ENCODE peak calls at places on chromosomes 4 and X, in five cellular contexts. One of them, this sample, is unnamed.

GRCh38 chr4:145544998-145545397 is 63.3 kb downstream of the SMAD1 start:
- DNase-seq in pancreas: no peak
- DNase-seq in OCI-LY7: no peak
- DNase-seq in fibroblast of lung: peak
- DNase-seq in upper lobe of right lung: no peak
- DNase-seq in this sample: no peak

GRCh38 chrX:55342533-55343501 is 78.1 kb upstream of the PAGE3 start:
- DNase-seq in fibroblast of lung: no peak
- DNase-seq in upper lobe of right lung: no peak
- DNase-seq in OCI-LY7: peak
- DNase-seq in pancreas: no peak
- DNase-seq in this sample: no peak

GRCh38 chr4:144556636-144557035 is 89.3 kb upstream of the HHIP start:
- DNase-seq in fibroblast of lung: no peak
- DNase-seq in OCI-LY7: no peak
- DNase-seq in pancreas: no peak
- DNase-seq in upper lobe of right lung: no peak
- DNase-seq in this sample: no peak

GRCh38 chr4:6324461-6324998 is 54.9 kb downstream of the WFS1 start:
- DNase-seq in upper lobe of right lung: no peak
- DNase-seq in pancreas: no peak
- DNase-seq in OCI-LY7: no peak
- DNase-seq in fibroblast of lung: no peak
- DNase-seq in this sample: no peak

GRCh38 chr4:55340246-55340645 is 5.8 kb upstream of the SRD5A3 start:
- DNase-seq in upper lobe of right lung: no peak
- DNase-seq in pancreas: no peak
- DNase-seq in fibroblast of lung: no peak
- DNase-seq in OCI-LY7: no peak
- DNase-seq in this sample: no peak

GRCh38 chr4:87042986-87043820 is 108.4 kb downstream of the AFF1 start:
- DNase-seq in pancreas: no peak
- DNase-seq in OCI-LY7: no peak
- DNase-seq in fibroblast of lung: no peak
- DNase-seq in upper lobe of right lung: no peak
- DNase-seq in this sample: no peak

GRCh38 chr4:108793413-108793812 is 30.6 kb upstream of the ETNPPL start:
- DNase-seq in pancreas: no peak
- DNase-seq in upper lobe of right lung: no peak
- DNase-seq in fibroblast of lung: no peak
- DNase-seq in OCI-LY7: no peak
- DNase-seq in this sample: no peak

GRCh38 chrX:101744085-101744484 is 84.4 kb upstream of the ARMCX2 start:
- DNase-seq in OCI-LY7: no peak
- DNase-seq in fibroblast of lung: no peak
- DNase-seq in pancreas: no peak
- DNase-seq in upper lobe of right lung: no peak
- DNase-seq in this sample: no peak

GRCh38 chr4:28973591-28974350 is 1746.4 kb upstream of the PCDH7 start:
- DNase-seq in pancreas: no peak
- DNase-seq in OCI-LY7: no peak
- DNase-seq in fibroblast of lung: peak
- DNase-seq in upper lobe of right lung: no peak
- DNase-seq in this sample: no peak

GRCh38 chr4:44806076-44806475 is 79.7 kb upstream of the GNPDA2 start:
- DNase-seq in pancreas: no peak
- DNase-seq in upper lobe of right lung: no peak
- DNase-seq in fibroblast of lung: no peak
- DNase-seq in OCI-LY7: no peak
- DNase-seq in this sample: no peak

GRCh38 chr4:159281781-159282180 is 178.9 kb downstream of the RAPGEF2 start:
- DNase-seq in pancreas: no peak
- DNase-seq in fibroblast of lung: no peak
- DNase-seq in OCI-LY7: no peak
- DNase-seq in upper lobe of right lung: no peak
- DNase-seq in this sample: no peak

GRCh38 chr4:24226667-24227066 is 336.8 kb upstream of the PPARGC1A start:
- DNase-seq in pancreas: no peak
- DNase-seq in OCI-LY7: no peak
- DNase-seq in fibroblast of lung: peak
- DNase-seq in upper lobe of right lung: no peak
- DNase-seq in this sample: no peak

GRCh38 chr4:149110499-149110898 is 668.3 kb upstream of the NR3C2 start:
- DNase-seq in OCI-LY7: no peak
- DNase-seq in fibroblast of lung: no peak
- DNase-seq in pancreas: no peak
- DNase-seq in upper lobe of right lung: no peak
- DNase-seq in this sample: no peak

GRCh38 chr4:185222598-185222997 is 13.2 kb downstream of the SNX25 start:
- DNase-seq in upper lobe of right lung: no peak
- DNase-seq in OCI-LY7: no peak
- DNase-seq in fibroblast of lung: peak
- DNase-seq in pancreas: no peak
- DNase-seq in this sample: no peak

GRCh38 chr4:69497081-69497480 is 1.4 kb upstream of the UGT2B4 start:
- DNase-seq in upper lobe of right lung: no peak
- DNase-seq in fibroblast of lung: peak
- DNase-seq in OCI-LY7: no peak
- DNase-seq in pancreas: no peak
- DNase-seq in this sample: peak

GRCh38 chr4:84750260-84750955 is 167.5 kb downstream of the CDS1 start:
- DNase-seq in upper lobe of right lung: no peak
- DNase-seq in pancreas: no peak
- DNase-seq in OCI-LY7: peak
- DNase-seq in fibroblast of lung: peak
- DNase-seq in this sample: no peak

GRCh38 chr4:55175779-55176231 is 50.4 kb upstream of the KDR start:
- DNase-seq in upper lobe of right lung: no peak
- DNase-seq in OCI-LY7: no peak
- DNase-seq in pancreas: no peak
- DNase-seq in fibroblast of lung: peak
- DNase-seq in this sample: peak

GRCh38 chr4:183635737-183636136 is 23.2 kb downstream of the RWDD4 start:
- DNase-seq in OCI-LY7: no peak
- DNase-seq in fibroblast of lung: peak
- DNase-seq in upper lobe of right lung: no peak
- DNase-seq in pancreas: no peak
- DNase-seq in this sample: no peak

GRCh38 chr4:26826721-26827120 is 33.9 kb upstream of the STIM2 start:
- DNase-seq in fibroblast of lung: peak
- DNase-seq in upper lobe of right lung: no peak
- DNase-seq in OCI-LY7: peak
- DNase-seq in pancreas: peak
- DNase-seq in this sample: no peak

GRCh38 chr4:184747034-184747830 is 13.3 kb upstream of the CENPU start:
- DNase-seq in upper lobe of right lung: no peak
- DNase-seq in OCI-LY7: no peak
- DNase-seq in fibroblast of lung: no peak
- DNase-seq in pancreas: peak
- DNase-seq in this sample: no peak

GRCh38 chr4:118338518-118338917 is 14.3 kb downstream of the PRSS12 start:
- DNase-seq in fibroblast of lung: no peak
- DNase-seq in upper lobe of right lung: no peak
- DNase-seq in pancreas: no peak
- DNase-seq in OCI-LY7: no peak
- DNase-seq in this sample: no peak

GRCh38 chr4:126687655-126688358 is 945.0 kb upstream of the INTU start:
- DNase-seq in pancreas: no peak
- DNase-seq in upper lobe of right lung: no peak
- DNase-seq in fibroblast of lung: peak
- DNase-seq in OCI-LY7: no peak
- DNase-seq in this sample: no peak

GRCh38 chr4:24476209-24476781 is 108.1 kb downstream of the DHX15 start:
- DNase-seq in OCI-LY7: peak
- DNase-seq in fibroblast of lung: peak
- DNase-seq in pancreas: no peak
- DNase-seq in upper lobe of right lung: no peak
- DNase-seq in this sample: no peak

GRCh38 chrX:104343408-104344129 is 88.8 kb upstream of the ESX1 start:
- DNase-seq in upper lobe of right lung: no peak
- DNase-seq in fibroblast of lung: peak
- DNase-seq in OCI-LY7: peak
- DNase-seq in pancreas: no peak
- DNase-seq in this sample: peak

GRCh38 chrX:40012800-40013682 is 84.7 kb downstream of the BCOR start:
- DNase-seq in OCI-LY7: peak
- DNase-seq in pancreas: peak
- DNase-seq in fibroblast of lung: peak
- DNase-seq in upper lobe of right lung: peak
- DNase-seq in this sample: peak

GRCh38 chrX:31199051-31199769 is 127.4 kb upstream of the FTHL17 start:
- DNase-seq in pancreas: no peak
- DNase-seq in OCI-LY7: no peak
- DNase-seq in fibroblast of lung: peak
- DNase-seq in upper lobe of right lung: no peak
- DNase-seq in this sample: no peak

DNA sequence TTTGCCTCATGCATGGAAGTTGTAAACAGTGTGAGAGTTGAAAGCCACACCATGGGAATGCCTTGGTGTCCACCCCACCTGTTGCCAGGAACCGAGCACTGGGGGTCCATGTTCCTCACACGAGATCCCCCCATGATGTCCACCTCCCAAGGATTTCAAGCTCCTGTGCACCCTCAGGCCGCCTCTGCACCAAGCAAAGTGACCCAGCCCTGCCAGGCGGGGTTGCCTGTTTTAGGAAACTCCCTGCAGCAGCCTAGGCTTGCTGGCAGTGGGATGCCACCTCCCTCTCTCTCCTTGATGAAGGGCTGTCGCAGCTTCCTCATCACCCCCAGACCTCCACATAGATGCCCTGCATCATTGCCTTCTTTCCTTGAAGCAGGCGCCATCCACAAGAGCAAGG is 82.8 kb downstream of the GPR143 start:
- DNase-seq in upper lobe of right lung: no peak
- DNase-seq in fibroblast of lung: no peak
- DNase-seq in OCI-LY7: no peak
- DNase-seq in pancreas: no peak
- DNase-seq in this sample: no peak
- H3K4me3 ChIP-seq in upper lobe of right lung: no peak
- H3K4me3 ChIP-seq in fibroblast of lung: no peak
- H3K4me3 ChIP-seq in OCI-LY7: no peak
- H3K4me3 ChIP-seq in pancreas: no peak
- H3K4me3 ChIP-seq in this sample: no peak

DNA sequence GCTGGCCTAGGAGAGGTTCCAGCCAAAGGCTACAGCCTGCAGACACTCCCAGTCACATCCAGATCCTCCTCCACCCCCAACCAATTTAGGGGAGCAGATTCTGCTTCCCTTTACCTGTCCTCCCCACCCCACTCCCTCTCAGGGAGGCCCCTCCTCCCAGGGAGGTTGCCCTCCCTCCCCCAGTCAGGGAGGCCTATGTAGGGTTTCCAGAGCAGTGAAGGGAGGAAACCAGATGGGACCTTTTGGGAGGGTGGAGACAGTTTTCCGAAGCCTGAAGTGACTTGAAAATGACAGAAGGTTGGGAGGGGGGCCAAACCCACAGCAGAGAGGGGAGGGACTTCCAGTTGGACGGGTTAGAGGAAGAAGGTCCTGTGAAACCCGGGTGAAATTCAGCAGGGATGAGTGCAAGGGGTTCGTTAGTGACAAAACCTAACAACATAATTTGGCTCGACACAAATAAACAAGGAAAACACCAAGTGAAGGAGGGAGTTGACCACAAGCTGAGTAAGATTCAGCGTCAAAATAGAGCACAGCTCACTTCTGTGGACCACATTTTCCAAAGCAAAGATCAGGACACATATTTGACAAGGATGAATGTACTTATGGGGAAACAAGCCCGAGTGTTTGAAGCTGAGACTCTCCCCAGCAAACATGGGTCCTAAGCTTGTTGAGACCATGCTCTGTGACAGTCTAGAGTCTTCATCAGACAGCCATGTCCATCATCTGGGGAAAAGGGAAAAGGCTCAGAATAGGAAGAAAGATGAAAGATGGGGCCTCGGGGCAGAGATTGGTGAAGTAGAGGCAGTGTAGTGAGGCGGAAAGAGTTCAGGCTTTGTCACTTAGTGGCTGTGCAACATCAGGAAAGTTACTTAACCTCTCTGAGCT is 46.4 kb downstream of the PRPS1 start:
- DNase-seq in pancreas: no peak
- DNase-seq in upper lobe of right lung: peak
- DNase-seq in OCI-LY7: peak
- DNase-seq in fibroblast of lung: peak
- DNase-seq in this sample: peak
- H3K27ac ChIP-seq in pancreas: peak
- H3K27ac ChIP-seq in upper lobe of right lung: peak
- H3K27ac ChIP-seq in OCI-LY7: peak
- H3K27ac ChIP-seq in fibroblast of lung: peak
- H3K27ac ChIP-seq in this sample: peak

DNA sequence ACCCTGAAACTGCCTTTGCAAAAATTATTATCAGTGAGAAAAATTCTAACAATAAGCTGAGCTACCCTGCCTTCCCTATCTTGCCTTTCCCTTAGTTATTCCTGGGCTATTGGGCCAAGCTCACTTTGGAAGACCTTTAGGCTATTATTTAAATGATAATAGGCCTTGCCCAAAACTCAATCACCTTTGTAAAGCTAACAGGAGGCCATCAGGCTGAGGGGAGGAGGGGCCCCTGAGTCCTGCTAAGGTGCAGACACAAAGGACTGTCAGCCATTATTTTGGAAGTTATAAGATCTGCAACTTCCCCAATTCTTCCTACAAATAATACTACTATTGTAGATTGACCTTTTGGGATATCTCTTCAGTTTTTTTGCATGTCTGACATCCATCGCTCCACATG is 278.8 kb upstream of the DIAPH2 start:
- DNase-seq in OCI-LY7: no peak
- DNase-seq in upper lobe of right lung: no peak
- DNase-seq in pancreas: no peak
- DNase-seq in fibroblast of lung: no peak
- DNase-seq in this sample: no peak
- H3K4me3 ChIP-seq in OCI-LY7: no peak
- H3K4me3 ChIP-seq in upper lobe of right lung: no peak
- H3K4me3 ChIP-seq in pancreas: no peak
- H3K4me3 ChIP-seq in fibroblast of lung: no peak
- H3K4me3 ChIP-seq in this sample: no peak

GRCh38 chr4:1191621-1192020 is 19.2 kb upstream of the SPON2 start:
- DNase-seq in upper lobe of right lung: peak
- DNase-seq in OCI-LY7: no peak
- DNase-seq in pancreas: no peak
- DNase-seq in fibroblast of lung: no peak
- DNase-seq in this sample: no peak
- H3K27ac ChIP-seq in upper lobe of right lung: peak
- H3K27ac ChIP-seq in OCI-LY7: no peak
- H3K27ac ChIP-seq in pancreas: peak
- H3K27ac ChIP-seq in fibroblast of lung: peak
- H3K27ac ChIP-seq in this sample: no peak

This sample was measured in SJSA1.